ENCODE peak calls at places on chromosome 16, in four cellular contexts. B is SK-N-SH, Z is K562, T is HepG2. J is an unnamed sample.

GRCh38 chr16:56013962-56014552 is 138.9 kb upstream of the CES5A start:
- DNase-seq in B (no peak), Z (peak; percentile 23), T (peak; percentile 45), J (no peak)

GRCh38 chr16:86897486-86897885 is 319.1 kb downstream of the FOXL1 start:
- DNase-seq in B (no peak), Z (no peak), T (no peak), J (no peak)

GRCh38 chr16:57621521-57622268 is 6.7 kb upstream of the ADGRG1 start:
- DNase-seq in B (no peak), Z (no peak), T (no peak), J (no peak)

GRCh38 chr16:70267516-70267915 is 15.8 kb upstream of the EXOSC6 start:
- DNase-seq in B (peak; percentile 70), Z (peak; percentile 43), T (peak; percentile 72), J (no peak)

GRCh38 chr16:74094962-74095361 is 201.7 kb upstream of the PSMD7 start:
- DNase-seq in B (no peak), Z (no peak), T (no peak), J (no peak)

GRCh38 chr16:56600398-56600999 is 7.9 kb upstream of the MT2A start:
- DNase-seq in B (peak; percentile 72), Z (peak; percentile 56), T (peak; percentile 59), J (no peak)

GRCh38 chr16:19911204-19911603 is 26.6 kb upstream of the GPRC5B start:
- DNase-seq in B (no peak), Z (no peak), T (no peak), J (no peak)

GRCh38 chr16:27790546-27791403 is 240.8 kb downstream of the KATNIP start:
- DNase-seq in B (no peak), Z (no peak), T (no peak), J (no peak)

GRCh38 chr16:85437161-85438052 is 175.7 kb upstream of the GSE1 start:
- DNase-seq in B (no peak), Z (peak; percentile 86), T (no peak), J (no peak)

GRCh38 chr16:35559911-35560636 is 2100.7 kb downstream of the TP53TG3F start:
- DNase-seq in B (no peak), Z (no peak), T (no peak), J (no peak)
- TF ChIP-seq NFIC in B (no peak), Z (no peak), T (no peak), J (no peak)

DNA sequence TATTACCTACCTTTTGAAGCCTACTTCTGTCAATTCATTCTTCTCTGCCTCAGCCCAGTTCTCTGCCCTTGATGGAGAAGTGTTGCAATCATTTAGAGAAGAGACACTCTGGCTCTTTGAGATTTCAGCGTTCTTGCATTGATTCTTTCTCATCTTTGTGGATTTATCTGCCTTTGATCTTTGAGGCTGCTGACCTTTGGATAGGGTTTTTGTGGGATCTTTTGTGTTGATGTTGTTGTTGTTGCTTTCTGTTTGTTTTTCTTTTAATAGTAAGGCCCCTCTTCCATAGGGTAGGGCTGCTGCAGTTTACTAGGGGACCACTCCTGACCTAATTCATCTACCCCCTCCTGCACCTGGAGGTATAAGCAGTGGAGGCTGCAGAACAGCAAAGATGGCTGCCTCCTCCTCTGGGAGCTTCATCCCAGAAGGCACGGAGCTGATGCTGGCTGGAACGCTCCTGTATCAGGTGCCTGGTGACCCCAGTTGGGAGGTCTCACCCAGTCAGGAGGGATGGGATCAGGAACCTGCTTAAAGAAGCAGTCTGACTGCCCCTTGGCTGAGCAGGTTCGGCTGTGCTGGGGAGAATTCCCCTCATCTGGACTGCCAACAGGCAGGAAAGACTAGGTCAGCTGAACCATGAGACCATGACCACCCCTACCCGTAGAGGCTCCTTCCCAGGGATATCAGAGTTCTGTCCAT is 28.0 kb downstream of the NFATC3 start:
- DNase-seq in B (no peak), Z (no peak), T (peak; percentile 93), J (no peak)
- TF ChIP-seq NFIC in B (no peak), Z (no peak), T (peak; percentile 90), J (no peak)

DNA sequence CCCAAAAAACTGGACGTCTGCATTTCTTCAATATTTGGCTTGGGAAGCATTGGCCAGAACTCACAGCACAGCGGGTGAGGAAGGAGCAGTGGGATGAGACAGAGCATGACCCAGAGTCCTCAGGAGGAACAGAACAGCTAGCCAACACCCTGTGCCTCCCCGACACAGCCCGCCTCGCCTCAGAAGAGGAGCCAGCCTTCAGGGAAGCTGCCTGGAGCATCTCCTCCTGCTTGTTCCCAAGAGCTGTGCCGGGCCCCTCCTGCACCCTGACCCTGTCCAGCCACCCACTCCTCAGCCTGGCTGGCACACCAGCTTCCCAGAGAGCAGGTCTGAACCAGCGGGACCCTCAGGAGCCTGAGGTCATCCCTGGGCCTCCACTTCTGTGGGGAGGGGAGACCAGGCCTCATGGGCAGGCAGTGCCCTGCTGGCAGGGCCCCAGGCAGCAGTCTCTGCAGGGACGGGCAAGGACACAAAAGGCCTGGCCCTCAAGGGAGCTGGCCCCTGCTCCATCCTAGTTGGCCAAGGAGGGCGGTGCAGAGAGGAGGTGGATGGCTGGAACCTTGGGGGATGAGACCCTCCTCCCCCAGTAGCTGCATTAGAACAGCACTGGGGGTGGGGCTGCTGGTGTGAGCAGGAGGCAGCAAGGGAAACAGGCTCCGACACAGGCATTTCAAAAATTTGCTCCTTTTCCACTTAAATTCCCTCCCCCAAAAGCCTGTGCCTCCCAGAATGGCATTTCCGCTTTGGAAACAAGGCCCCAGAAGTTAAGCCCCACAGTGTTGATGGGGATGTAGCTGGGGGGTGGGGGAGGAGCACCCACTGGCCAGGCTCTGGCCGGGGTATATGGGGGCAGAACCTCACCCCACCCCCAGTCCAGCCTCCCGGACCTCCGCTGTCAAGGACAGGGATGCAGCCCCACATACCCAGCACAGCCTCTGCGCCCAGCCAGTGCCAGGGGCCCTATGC is 1.8 kb upstream of the BCAR1 start:
- DNase-seq in B (no peak), Z (no peak), T (no peak), J (no peak)
- TF ChIP-seq NFIC in B (no peak), Z (no peak), T (no peak), J (no peak)

GRCh38 chr16:50529334-50529733 is 18.9 kb upstream of the NKD1 start:
- DNase-seq in B (no peak), Z (no peak), T (no peak), J (no peak)
- TF ChIP-seq NFIC in B (no peak), Z (no peak), T (no peak), J (no peak)

GRCh38 chr16:88844412-88845118 is 12.2 kb downstream of the GALNS start:
- DNase-seq in B (no peak), Z (no peak), T (no peak), J (no peak)

GRCh38 chr16:88843256-88843655 is 13.5 kb downstream of the GALNS start:
- DNase-seq in B (no peak), Z (no peak), T (no peak), J (no peak)

GRCh38 chr16:88841521-88842307 is 15.0 kb downstream of the GALNS start:
- DNase-seq in B (no peak), Z (peak; percentile 26), T (no peak), J (no peak)

GRCh38 chr16:88842308-88842756 is 14.4 kb downstream of the GALNS start:
- DNase-seq in B (no peak), Z (no peak), T (no peak), J (no peak)

GRCh38 chr16:88842806-88843205 is 13.9 kb downstream of the GALNS start:
- DNase-seq in B (no peak), Z (no peak), T (no peak), J (no peak)
- TF ChIP-seq NFIC in B (no peak), Z (no peak), T (no peak), J (no peak)

DNA sequence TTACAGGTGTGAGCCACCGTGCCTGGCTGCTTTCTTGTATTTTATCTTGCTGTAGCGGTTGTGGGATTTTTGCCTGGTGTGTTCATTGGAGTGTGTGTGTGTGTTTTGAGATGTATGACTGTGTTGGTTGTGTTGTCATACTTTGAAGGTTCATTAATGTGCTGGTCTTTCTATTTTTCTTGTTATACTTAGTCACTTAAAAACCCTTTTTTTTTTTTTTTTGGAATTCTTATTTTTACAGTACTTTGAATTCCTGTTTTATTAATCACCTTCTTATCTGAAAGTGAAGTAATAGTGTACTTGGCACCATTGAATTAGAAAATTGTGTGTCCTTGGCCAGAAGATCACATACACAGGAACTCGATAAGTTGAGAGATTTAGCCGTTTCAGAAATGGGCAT is 30.2 kb downstream of the TENT4B start:
- DNase-seq in B (no peak), Z (no peak), T (no peak), J (no peak)
- TF ChIP-seq NFIC in B (no peak), Z (no peak), T (no peak), J (no peak)

GRCh38 chr16:3256146-3256875 is at the start of gene MEFV:
- DNase-seq in B (no peak), Z (no peak), T (no peak), J (no peak)
- TF ChIP-seq NFIC in B (no peak), Z (no peak), T (no peak), J (no peak)

GRCh38 chr16:252366-253337 is 18.0 kb downstream of the FAM234A start:
- DNase-seq in B (no peak), Z (peak; percentile 61), T (no peak), J (peak; percentile 40)
- TF ChIP-seq NFIC in B (no peak), Z (no peak), T (no peak), J (no peak)

DNA sequence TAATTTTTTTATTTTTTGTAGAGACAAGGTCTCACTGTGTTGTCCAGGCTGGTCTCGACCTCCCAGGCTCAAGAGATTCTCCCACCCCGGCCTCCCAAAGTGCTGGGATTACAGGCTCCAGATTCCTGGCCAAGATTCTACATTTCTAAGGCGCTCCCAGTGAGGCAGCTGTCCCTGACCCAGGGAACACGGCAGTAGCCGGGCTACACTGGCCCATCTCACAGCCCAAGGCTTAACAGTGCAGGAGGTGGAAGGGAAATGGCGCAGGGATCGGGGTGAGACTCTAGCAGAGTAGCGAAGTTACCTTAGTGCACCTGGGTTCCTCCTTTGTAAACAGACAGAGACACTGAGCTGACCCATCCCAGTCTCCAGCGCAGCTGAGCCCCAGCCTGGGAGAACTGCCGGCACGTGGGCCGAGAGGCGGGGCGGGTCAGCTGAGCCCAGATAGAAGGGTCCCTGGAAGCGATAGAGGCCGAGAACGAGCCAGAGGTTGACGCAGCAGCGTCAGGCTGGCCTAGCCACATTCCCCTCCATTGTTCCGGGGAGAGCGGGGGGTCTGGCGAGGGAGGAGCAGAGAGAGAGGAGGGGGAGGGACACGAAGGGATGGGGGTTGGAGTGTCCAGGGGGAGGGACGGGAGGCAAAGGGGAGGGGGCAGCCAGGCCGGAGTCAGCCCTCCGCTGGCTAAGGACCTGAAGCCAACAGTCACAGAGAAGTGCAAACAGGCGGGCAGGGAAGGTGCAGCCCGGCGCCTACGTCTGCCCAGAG is 2.5 kb downstream of the CARHSP1 start:
- DNase-seq in B (peak; percentile 67), Z (no peak), T (peak; percentile 88), J (no peak)
- TF ChIP-seq NFIC in B (no peak), Z (no peak), T (no peak), J (no peak)